ENCODE peak calls at places on chromosomes 16 and 17, in eight cellular contexts. One of them, this sample, is unnamed.
A peak's percentile ranks its signal among the peaks of the same experiment; 100 is the strongest.

GRCh38 chr16:86401119-86401518 is 109.2 kb upstream of the FOXF1 start:
- DNase-seq in GM23338: no peak
- DNase-seq in caudate nucleus: no peak
- DNase-seq in LHCN-M2: no peak
- DNase-seq in tibial nerve: no peak
- DNase-seq in fibroblast of the conjunctiva: no peak
- DNase-seq in EL: no peak
- DNase-seq in stimulated activated CD8-positive, alpha-beta memory T cell treated with anti-CD3 and anti-CD28 coated beads, Interleukin-4, amount 100 ng/mL, for 1 hour: no peak
- DNase-seq in this sample: no peak

GRCh38 chr17:9671559-9671958 is 26.2 kb downstream of the USP43 start:
- DNase-seq in LHCN-M2: no peak
- DNase-seq in EL: no peak
- DNase-seq in GM23338: no peak
- DNase-seq in fibroblast of the conjunctiva: no peak
- DNase-seq in stimulated activated CD8-positive, alpha-beta memory T cell treated with anti-CD3 and anti-CD28 coated beads, Interleukin-4, amount 100 ng/mL, for 1 hour: no peak
- DNase-seq in caudate nucleus: no peak
- DNase-seq in tibial nerve: no peak
- DNase-seq in this sample: peak; percentile 32

GRCh38 chr17:82668024-82668630 is 19.9 kb upstream of the WDR45B start:
- DNase-seq in stimulated activated CD8-positive, alpha-beta memory T cell treated with anti-CD3 and anti-CD28 coated beads, Interleukin-4, amount 100 ng/mL, for 1 hour: no peak
- DNase-seq in GM23338: no peak
- DNase-seq in LHCN-M2: no peak
- DNase-seq in EL: no peak
- DNase-seq in tibial nerve: no peak
- DNase-seq in caudate nucleus: no peak
- DNase-seq in fibroblast of the conjunctiva: no peak
- DNase-seq in this sample: no peak

GRCh38 chr16:20799599-20799998 is 6.7 kb downstream of the ERI2 start:
- DNase-seq in caudate nucleus: no peak
- DNase-seq in fibroblast of the conjunctiva: no peak
- DNase-seq in stimulated activated CD8-positive, alpha-beta memory T cell treated with anti-CD3 and anti-CD28 coated beads, Interleukin-4, amount 100 ng/mL, for 1 hour: no peak
- DNase-seq in tibial nerve: no peak
- DNase-seq in GM23338: peak; percentile 53
- DNase-seq in EL: no peak
- DNase-seq in LHCN-M2: peak; percentile 36
- DNase-seq in this sample: no peak

GRCh38 chr17:74521701-74522201 is 9.5 kb downstream of the CD300LB start:
- DNase-seq in LHCN-M2: no peak
- DNase-seq in EL: no peak
- DNase-seq in GM23338: no peak
- DNase-seq in caudate nucleus: no peak
- DNase-seq in stimulated activated CD8-positive, alpha-beta memory T cell treated with anti-CD3 and anti-CD28 coated beads, Interleukin-4, amount 100 ng/mL, for 1 hour: no peak
- DNase-seq in fibroblast of the conjunctiva: no peak
- DNase-seq in tibial nerve: no peak
- DNase-seq in this sample: no peak

GRCh38 chr17:2089021-2089422 is 34.1 kb downstream of the HIC1 start:
- DNase-seq in LHCN-M2: no peak
- DNase-seq in caudate nucleus: no peak
- DNase-seq in fibroblast of the conjunctiva: no peak
- DNase-seq in GM23338: no peak
- DNase-seq in stimulated activated CD8-positive, alpha-beta memory T cell treated with anti-CD3 and anti-CD28 coated beads, Interleukin-4, amount 100 ng/mL, for 1 hour: no peak
- DNase-seq in tibial nerve: no peak
- DNase-seq in EL: peak; percentile 64
- DNase-seq in this sample: no peak

GRCh38 chr16:51198349-51198748 is 47.3 kb upstream of the SALL1 start:
- DNase-seq in fibroblast of the conjunctiva: no peak
- DNase-seq in LHCN-M2: no peak
- DNase-seq in tibial nerve: no peak
- DNase-seq in EL: no peak
- DNase-seq in GM23338: no peak
- DNase-seq in stimulated activated CD8-positive, alpha-beta memory T cell treated with anti-CD3 and anti-CD28 coated beads, Interleukin-4, amount 100 ng/mL, for 1 hour: no peak
- DNase-seq in caudate nucleus: no peak
- DNase-seq in this sample: no peak

GRCh38 chr16:50841081-50841886 is 99.4 kb downstream of the CYLD start:
- DNase-seq in LHCN-M2: no peak
- DNase-seq in GM23338: peak; percentile 78
- DNase-seq in fibroblast of the conjunctiva: no peak
- DNase-seq in EL: no peak
- DNase-seq in tibial nerve: no peak
- DNase-seq in caudate nucleus: no peak
- DNase-seq in stimulated activated CD8-positive, alpha-beta memory T cell treated with anti-CD3 and anti-CD28 coated beads, Interleukin-4, amount 100 ng/mL, for 1 hour: no peak
- DNase-seq in this sample: peak; percentile 68

GRCh38 chr16:88387177-88387576 is 4.4 kb downstream of the ZNF469 start:
- DNase-seq in EL: no peak
- DNase-seq in caudate nucleus: no peak
- DNase-seq in stimulated activated CD8-positive, alpha-beta memory T cell treated with anti-CD3 and anti-CD28 coated beads, Interleukin-4, amount 100 ng/mL, for 1 hour: no peak
- DNase-seq in fibroblast of the conjunctiva: no peak
- DNase-seq in LHCN-M2: no peak
- DNase-seq in GM23338: no peak
- DNase-seq in tibial nerve: no peak
- DNase-seq in this sample: no peak

GRCh38 chr17:27553019-27553511 is 77.9 kb upstream of the LGALS9 start:
- DNase-seq in EL: no peak
- DNase-seq in GM23338: no peak
- DNase-seq in caudate nucleus: no peak
- DNase-seq in stimulated activated CD8-positive, alpha-beta memory T cell treated with anti-CD3 and anti-CD28 coated beads, Interleukin-4, amount 100 ng/mL, for 1 hour: no peak
- DNase-seq in fibroblast of the conjunctiva: no peak
- DNase-seq in LHCN-M2: no peak
- DNase-seq in tibial nerve: peak; percentile 24
- DNase-seq in this sample: no peak

This sample was measured in suprapubic skin.